ENCODE peak calls at places on chromosomes 6 and 20, in four cellular contexts. U, D, L and J are unnamed samples.

GRCh38 chr6:144585217-144585814 is 300.2 kb downstream of the UTRN start:
- DNase-seq in L (no peak), D (no peak), U (peak; percentile 58), J (peak; percentile 40)

GRCh38 chr6:84346372-84346771 is 118.9 kb upstream of the CEP162 start:
- DNase-seq in L (no peak), U (no peak), D (no peak), J (no peak)

GRCh38 chr6:64538760-64539159 is 903.2 kb downstream of the PHF3 start:
- DNase-seq in D (no peak), U (no peak), L (no peak), J (no peak)

GRCh38 chr6:125198285-125199009 is 44.9 kb downstream of the TPD52L1 start:
- DNase-seq in L (no peak), D (no peak), U (no peak), J (no peak)

GRCh38 chr20:24742436-24742835 is 206.6 kb upstream of the CST7 start:
- DNase-seq in U (no peak), L (no peak), D (no peak), J (no peak)

GRCh38 chr6:37693079-37693478 is 4.6 kb downstream of the MDGA1 start:
- DNase-seq in L (no peak), U (no peak), D (no peak), J (no peak)

GRCh38 chr20:59985864-59986263 is 27.6 kb downstream of the CDH26 start:
- DNase-seq in U (no peak), L (no peak), D (no peak), J (peak; percentile 21)

GRCh38 chr20:49983123-49983847 is 505 bp downstream of the SNAI1 start:
- DNase-seq in U (no peak), L (no peak), D (no peak), J (no peak)

GRCh38 chr20:2812189-2812588 is 2.6 kb upstream of the C20orf141 start:
- DNase-seq in U (no peak), D (no peak), L (no peak), J (no peak)

GRCh38 chr20:13286600-13286999 is 65.5 kb downstream of the ISM1 start:
- DNase-seq in U (no peak), D (no peak), L (no peak), J (no peak)

GRCh38 chr6:21856844-21857243 is 263.3 kb downstream of the SOX4 start:
- DNase-seq in D (no peak), U (no peak), L (no peak), J (no peak)

GRCh38 chr6:142372348-142372747 is 70.5 kb downstream of the ADGRG6 start:
- DNase-seq in D (no peak), U (peak; percentile 78), L (no peak), J (peak; percentile 30)

GRCh38 chr6:46898011-46898410 is 23.7 kb downstream of the ADGRF5 start:
- DNase-seq in U (no peak), L (no peak), D (no peak), J (no peak)

GRCh38 chr20:8918145-8918544 is 150.7 kb upstream of the PLCB4 start:
- DNase-seq in D (no peak), L (no peak), U (no peak), J (no peak)

GRCh38 chr6:19697744-19698290 is 139.4 kb upstream of the ID4 start:
- DNase-seq in U (no peak), L (no peak), D (peak; percentile 44), J (peak; percentile 57)

GRCh38 chr6:138107078-138107751 is at the start of gene PERP:
- DNase-seq in L (peak; percentile 31), D (no peak), U (peak; percentile 92), J (peak; percentile 79)

GRCh38 chr6:81744136-81744535 is 8.3 kb downstream of the TENT5A start:
- DNase-seq in U (no peak), L (no peak), D (no peak), J (no peak)

GRCh38 chr20:59787186-59787890 is 146.1 kb downstream of the SYCP2 start:
- DNase-seq in U (no peak), L (no peak), D (no peak), J (no peak)